ENCODE peak calls at places on chromosomes 3 and 15, in four cellular contexts. J, Y, X and K are unnamed samples.

GRCh38 chr15:93563218-93563617 is 474.2 kb upstream of the RGMA start:
- DNase-seq in Y (no peak), X (no peak), J (no peak), K (no peak)

GRCh38 chr3:46981932-46982471 is 2.5 kb downstream of the NBEAL2 start:
- DNase-seq in Y (no peak), X (no peak), J (no peak), K (no peak)

GRCh38 chr3:180802837-180803236 is 109.6 kb upstream of the FXR1 start:
- DNase-seq in X (no peak), J (peak; percentile 7), Y (no peak), K (no peak)

GRCh38 chr3:197667968-197668367 is 68.7 kb downstream of the RUBCN start:
- DNase-seq in J (no peak), Y (no peak), X (no peak), K (no peak)

GRCh38 chr3:38721207-38721772 is 71.8 kb upstream of the SCN5A start:
- DNase-seq in J (no peak), X (no peak), Y (no peak), K (no peak)

GRCh38 chr3:61564405-61565059 is 3.2 kb downstream of the PTPRG start:
- DNase-seq in X (no peak), J (peak; percentile 32), Y (no peak), K (no peak)

GRCh38 chr3:157475921-157476395 is 27.3 kb downstream of the VEPH1 start:
- DNase-seq in Y (no peak), J (no peak), X (no peak), K (no peak)

GRCh38 chr15:70505971-70506887 is 257.1 kb downstream of the UACA start:
- DNase-seq in Y (no peak), J (no peak), X (no peak), K (no peak)

GRCh38 chr3:56813656-56813965 is 11.9 kb upstream of the ARHGEF3 start:
- DNase-seq in X (no peak), Y (no peak), J (no peak), K (no peak)

GRCh38 chr3:188472331-188472730 is 318.4 kb downstream of the LPP start:
- DNase-seq in X (no peak), J (no peak), Y (no peak), K (no peak)